ENCODE peak calls at places on chromosomes 16 and 17, in five cellular contexts. One of them, this sample, is unnamed.

GRCh38 chr17:76262732-76263344 is 2.3 kb upstream of the UBALD2 start:
- DNase-seq in esophagus squamous epithelium: no peak
- DNase-seq in tibial nerve: no peak
- DNase-seq in ovary: no peak
- DNase-seq in GM12891: no peak
- DNase-seq in this sample: no peak

GRCh38 chr16:84699147-84699711 is 571 bp upstream of the USP10 start:
- DNase-seq in esophagus squamous epithelium: no peak
- DNase-seq in GM12891: no peak
- DNase-seq in tibial nerve: no peak
- DNase-seq in ovary: no peak
- DNase-seq in this sample: no peak

GRCh38 chr17:75685508-75685907 is 18.4 kb downstream of the SAP30BP start:
- DNase-seq in ovary: no peak
- DNase-seq in tibial nerve: no peak
- DNase-seq in esophagus squamous epithelium: no peak
- DNase-seq in GM12891: no peak
- DNase-seq in this sample: no peak

GRCh38 chr17:9986754-9987382 is 81.8 kb upstream of the RCVRN start:
- DNase-seq in esophagus squamous epithelium: no peak
- DNase-seq in tibial nerve: no peak
- DNase-seq in GM12891: no peak
- DNase-seq in ovary: no peak
- DNase-seq in this sample: no peak

GRCh38 chr16:84308120-84308519 is 13.4 kb downstream of the WFDC1 start:
- DNase-seq in esophagus squamous epithelium: no peak
- DNase-seq in GM12891: peak
- DNase-seq in ovary: peak
- DNase-seq in tibial nerve: no peak
- DNase-seq in this sample: no peak

GRCh38 chr17:38749222-38750043 is 1.3 kb upstream of the PCGF2 start:
- DNase-seq in esophagus squamous epithelium: no peak
- DNase-seq in GM12891: no peak
- DNase-seq in tibial nerve: peak
- DNase-seq in ovary: peak
- DNase-seq in this sample: peak

GRCh38 chr16:46747777-46748651 is at the start of gene MYLK3:
- DNase-seq in esophagus squamous epithelium: no peak
- DNase-seq in GM12891: no peak
- DNase-seq in ovary: no peak
- DNase-seq in tibial nerve: no peak
- DNase-seq in this sample: no peak

GRCh38 chr17:56284501-56284900 is 131.2 kb downstream of the ANKFN1 start:
- DNase-seq in esophagus squamous epithelium: no peak
- DNase-seq in ovary: no peak
- DNase-seq in GM12891: no peak
- DNase-seq in tibial nerve: no peak
- DNase-seq in this sample: peak

GRCh38 chr16:28876973-28877641 is 1.2 kb upstream of the ATP2A1 start:
- DNase-seq in tibial nerve: no peak
- DNase-seq in esophagus squamous epithelium: no peak
- DNase-seq in GM12891: no peak
- DNase-seq in ovary: no peak
- DNase-seq in this sample: no peak

GRCh38 chr16:3578121-3578520 is 918 bp upstream of the NLRC3 start:
- DNase-seq in GM12891: no peak
- DNase-seq in esophagus squamous epithelium: no peak
- DNase-seq in tibial nerve: no peak
- DNase-seq in ovary: no peak
- DNase-seq in this sample: no peak

GRCh38 chr17:83150369-83151055 is 71.1 kb downstream of the METRNL start:
- DNase-seq in esophagus squamous epithelium: no peak
- DNase-seq in ovary: no peak
- DNase-seq in GM12891: no peak
- DNase-seq in tibial nerve: no peak
- DNase-seq in this sample: peak

GRCh38 chr16:87160752-87161337 is 156.3 kb downstream of the C16orf95 start:
- DNase-seq in tibial nerve: no peak
- DNase-seq in esophagus squamous epithelium: no peak
- DNase-seq in ovary: no peak
- DNase-seq in GM12891: no peak
- DNase-seq in this sample: no peak

GRCh38 chr17:17779015-17779611 is 57.7 kb downstream of the SREBF1 start:
- DNase-seq in esophagus squamous epithelium: no peak
- DNase-seq in ovary: peak
- DNase-seq in tibial nerve: no peak
- DNase-seq in GM12891: no peak
- DNase-seq in this sample: no peak

GRCh38 chr16:87123356-87124001 is 193.7 kb downstream of the C16orf95 start:
- DNase-seq in ovary: no peak
- DNase-seq in GM12891: no peak
- DNase-seq in tibial nerve: no peak
- DNase-seq in esophagus squamous epithelium: no peak
- DNase-seq in this sample: no peak

GRCh38 chr17:65078441-65079160 is 22.1 kb upstream of the GNA13 start:
- DNase-seq in esophagus squamous epithelium: no peak
- DNase-seq in tibial nerve: no peak
- DNase-seq in ovary: no peak
- DNase-seq in GM12891: no peak
- DNase-seq in this sample: no peak

GRCh38 chr16:81232740-81233367 is 5.6 kb upstream of the BCO1 start:
- DNase-seq in ovary: no peak
- DNase-seq in tibial nerve: no peak
- DNase-seq in esophagus squamous epithelium: no peak
- DNase-seq in GM12891: no peak
- DNase-seq in this sample: no peak

GRCh38 chr17:77475012-77475976 is 334.5 kb downstream of the SEC14L1 start:
- DNase-seq in esophagus squamous epithelium: no peak
- DNase-seq in GM12891: no peak
- DNase-seq in tibial nerve: no peak
- DNase-seq in ovary: peak
- DNase-seq in this sample: no peak

GRCh38 chr16:1487395-1488053 is 1.2 kb downstream of the PTX4 start:
- DNase-seq in ovary: no peak
- DNase-seq in esophagus squamous epithelium: no peak
- DNase-seq in GM12891: no peak
- DNase-seq in tibial nerve: no peak
- DNase-seq in this sample: no peak

GRCh38 chr17:43994272-43995149 is 9.9 kb upstream of the NAGS start:
- DNase-seq in esophagus squamous epithelium: no peak
- DNase-seq in GM12891: peak
- DNase-seq in ovary: peak
- DNase-seq in tibial nerve: no peak
- DNase-seq in this sample: no peak

GRCh38 chr16:3364774-3365427 is 9.2 kb downstream of the OR2C1 start:
- DNase-seq in esophagus squamous epithelium: peak
- DNase-seq in ovary: peak
- DNase-seq in tibial nerve: peak
- DNase-seq in GM12891: peak
- DNase-seq in this sample: peak

GRCh38 chr16:6343157-6343556 is 989.5 kb upstream of the RBFOX1 start:
- DNase-seq in esophagus squamous epithelium: no peak
- DNase-seq in GM12891: no peak
- DNase-seq in tibial nerve: no peak
- DNase-seq in ovary: no peak
- DNase-seq in this sample: no peak

GRCh38 chr17:67376892-67377726 is at the start of gene PITPNC1:
- DNase-seq in tibial nerve: peak
- DNase-seq in ovary: peak
- DNase-seq in GM12891: peak
- DNase-seq in esophagus squamous epithelium: peak
- DNase-seq in this sample: peak

GRCh38 chr17:64001763-64002529 is 3.8 kb downstream of the PRR29 start:
- DNase-seq in tibial nerve: no peak
- DNase-seq in GM12891: no peak
- DNase-seq in ovary: no peak
- DNase-seq in esophagus squamous epithelium: no peak
- DNase-seq in this sample: no peak

GRCh38 chr17:57892820-57893595 is 43.2 kb upstream of the MRPS23 start:
- DNase-seq in esophagus squamous epithelium: peak
- DNase-seq in tibial nerve: peak
- DNase-seq in GM12891: no peak
- DNase-seq in ovary: peak
- DNase-seq in this sample: peak

DNA sequence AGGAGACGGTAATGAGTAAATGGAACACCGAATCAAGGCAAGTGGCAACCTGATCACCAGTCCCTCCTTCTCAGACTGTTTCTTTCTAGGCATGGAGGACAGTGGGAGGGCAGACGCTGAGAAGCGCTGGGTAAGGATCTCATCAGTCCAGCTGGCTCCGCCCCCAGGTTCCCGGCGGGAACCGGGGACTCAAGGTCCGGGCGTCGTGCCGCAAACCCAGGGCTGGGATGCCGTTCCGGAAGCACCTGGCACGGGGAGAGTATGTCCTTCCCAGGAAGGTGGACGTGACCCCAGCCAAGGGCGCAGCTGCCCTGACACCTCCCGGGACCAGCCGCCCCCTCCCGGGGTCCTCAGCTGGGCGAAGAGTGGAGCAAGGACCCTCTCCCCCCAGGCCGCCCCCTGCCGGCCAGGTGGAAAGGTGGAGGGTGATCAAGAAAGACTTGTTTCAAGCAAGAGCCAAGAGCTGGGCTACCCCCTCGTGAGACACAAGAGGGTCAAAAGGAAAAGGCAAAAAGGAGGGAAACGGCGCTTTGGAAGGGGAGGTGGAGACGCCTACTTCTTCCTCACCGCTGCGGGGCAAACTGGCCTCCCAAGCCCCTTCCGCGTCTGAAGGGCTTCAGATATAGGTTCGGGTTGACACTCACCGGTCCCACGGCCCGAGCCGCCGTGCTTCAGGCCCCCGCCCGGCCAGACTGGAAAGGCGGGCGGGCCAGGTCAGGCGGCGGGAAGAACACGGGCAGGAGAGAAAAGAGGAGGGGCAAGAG is at the start of gene MYO19:
- DNase-seq in GM12891: peak
- DNase-seq in tibial nerve: peak
- DNase-seq in ovary: peak
- DNase-seq in esophagus squamous epithelium: no peak
- DNase-seq in this sample: no peak
- TF ChIP-seq POLR2A in GM12891: no peak
- TF ChIP-seq POLR2A in tibial nerve: no peak
- TF ChIP-seq POLR2A in ovary: no peak
- TF ChIP-seq POLR2A in esophagus squamous epithelium: peak
- TF ChIP-seq POLR2A in this sample: no peak

GRCh38 chr17:70955441-70955840 is 786.1 kb downstream of the KCNJ2 start:
- DNase-seq in GM12891: no peak
- DNase-seq in tibial nerve: no peak
- DNase-seq in esophagus squamous epithelium: no peak
- DNase-seq in ovary: no peak
- DNase-seq in this sample: no peak
- TF ChIP-seq POLR2A in GM12891: no peak
- TF ChIP-seq POLR2A in tibial nerve: no peak
- TF ChIP-seq POLR2A in esophagus squamous epithelium: no peak
- TF ChIP-seq POLR2A in ovary: no peak
- TF ChIP-seq POLR2A in this sample: no peak

GRCh38 chr17:41650794-41651624 is 26.6 kb upstream of the KRT17 start:
- DNase-seq in esophagus squamous epithelium: no peak
- DNase-seq in ovary: no peak
- DNase-seq in GM12891: no peak
- DNase-seq in tibial nerve: no peak
- DNase-seq in this sample: no peak
- TF ChIP-seq POLR2A in esophagus squamous epithelium: no peak
- TF ChIP-seq POLR2A in ovary: no peak
- TF ChIP-seq POLR2A in GM12891: no peak
- TF ChIP-seq POLR2A in tibial nerve: no peak
- TF ChIP-seq POLR2A in this sample: no peak

GRCh38 chr16:89695086-89695874 is 6.2 kb downstream of the SPATA2L start:
- DNase-seq in tibial nerve: no peak
- DNase-seq in GM12891: no peak
- DNase-seq in esophagus squamous epithelium: no peak
- DNase-seq in ovary: peak
- DNase-seq in this sample: no peak

GRCh38 chr16:89691986-89692569 is 5.6 kb downstream of the CDK10 start:
- DNase-seq in GM12891: no peak
- DNase-seq in ovary: no peak
- DNase-seq in tibial nerve: no peak
- DNase-seq in esophagus squamous epithelium: no peak
- DNase-seq in this sample: no peak

GRCh38 chr16:89693289-89693731 is 6.8 kb downstream of the CDK10 start:
- DNase-seq in tibial nerve: no peak
- DNase-seq in ovary: no peak
- DNase-seq in esophagus squamous epithelium: no peak
- DNase-seq in GM12891: no peak
- DNase-seq in this sample: no peak

GRCh38 chr16:89695875-89696597 is 5.5 kb downstream of the SPATA2L start:
- DNase-seq in GM12891: no peak
- DNase-seq in esophagus squamous epithelium: no peak
- DNase-seq in tibial nerve: no peak
- DNase-seq in ovary: peak
- DNase-seq in this sample: no peak

GRCh38 chr16:89693931-89694783 is 7.3 kb downstream of the SPATA2L start:
- DNase-seq in tibial nerve: no peak
- DNase-seq in ovary: peak
- DNase-seq in GM12891: no peak
- DNase-seq in esophagus squamous epithelium: no peak
- DNase-seq in this sample: no peak
- TF ChIP-seq POLR2A in tibial nerve: no peak
- TF ChIP-seq POLR2A in ovary: no peak
- TF ChIP-seq POLR2A in GM12891: no peak
- TF ChIP-seq POLR2A in esophagus squamous epithelium: no peak
- TF ChIP-seq POLR2A in this sample: no peak

GRCh38 chr17:81865733-81866439 is 5.3 kb downstream of the ARHGDIA start:
- DNase-seq in GM12891: no peak
- DNase-seq in tibial nerve: no peak
- DNase-seq in ovary: no peak
- DNase-seq in esophagus squamous epithelium: no peak
- DNase-seq in this sample: no peak
- TF ChIP-seq POLR2A in GM12891: peak
- TF ChIP-seq POLR2A in tibial nerve: no peak
- TF ChIP-seq POLR2A in ovary: no peak
- TF ChIP-seq POLR2A in esophagus squamous epithelium: no peak
- TF ChIP-seq POLR2A in this sample: no peak

DNA sequence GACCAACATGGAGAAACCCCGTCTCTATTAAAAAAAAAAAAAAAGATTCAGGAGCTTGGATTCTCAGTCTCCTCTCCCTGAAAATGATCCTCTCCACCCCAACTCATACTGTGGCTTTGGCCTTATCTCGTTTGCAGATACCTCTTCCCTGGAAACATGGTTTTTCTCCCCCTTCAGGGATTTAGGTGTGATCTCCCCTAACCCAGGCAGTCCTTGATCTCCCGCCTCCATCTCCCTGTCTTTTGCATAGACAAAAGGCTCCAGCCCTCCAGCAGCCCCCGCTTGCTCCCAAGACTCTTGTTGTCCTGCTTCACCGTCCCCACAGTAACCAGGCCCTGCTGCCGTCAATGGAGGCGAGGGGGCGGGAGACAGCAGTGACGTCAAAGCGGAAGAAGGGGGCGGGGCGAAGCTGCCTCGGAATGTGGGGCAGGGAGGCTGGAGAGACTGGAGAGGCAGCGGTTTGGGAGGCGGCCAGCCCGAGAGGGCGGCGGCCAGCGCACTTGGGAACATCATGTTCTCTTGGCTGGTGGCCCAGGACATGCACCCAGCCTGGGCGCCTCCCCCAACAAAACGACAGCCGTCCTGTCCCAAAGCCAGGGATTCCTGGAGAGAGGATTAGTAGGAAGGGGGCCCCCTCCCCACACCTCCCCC is 1.9 kb upstream of the PER1 start:
- DNase-seq in tibial nerve: peak
- DNase-seq in ovary: peak
- DNase-seq in esophagus squamous epithelium: peak
- DNase-seq in GM12891: no peak
- DNase-seq in this sample: peak
- TF ChIP-seq POLR2A in tibial nerve: peak
- TF ChIP-seq POLR2A in ovary: peak
- TF ChIP-seq POLR2A in esophagus squamous epithelium: peak
- TF ChIP-seq POLR2A in GM12891: no peak
- TF ChIP-seq POLR2A in this sample: peak